ENCODE peak calls at places on chromosome 22, in five cellular contexts. M is HCT116, J is gastrocnemius medialis, S is A549, F is upper lobe of left lung. C is an unnamed sample.

GRCh38 chr22:20213833-20214708 is 54.0 kb downstream of the RTN4R start:
- ATAC-seq in M (no peak), J (no peak), S (no peak), F (no peak), C (no peak)

GRCh38 chr22:27407369-27407985 is 394.1 kb downstream of the MN1 start:
- ATAC-seq in M (no peak), J (no peak), S (no peak), F (no peak), C (no peak)

GRCh38 chr22:27875951-27876350 is 43.1 kb downstream of the PITPNB start:
- ATAC-seq in M (no peak), J (no peak), S (no peak), F (no peak), C (no peak)

GRCh38 chr22:47175151-47175760 is 412.8 kb downstream of the TBC1D22A start:
- ATAC-seq in M (no peak), J (no peak), S (no peak), F (peak; percentile 9), C (peak; percentile 34)

GRCh38 chr22:42848941-42849340 is 8.1 kb downstream of the ARFGAP3 start:
- ATAC-seq in M (no peak), J (peak; percentile 37), S (no peak), F (no peak), C (no peak)

GRCh38 chr22:40967120-40967760 is 16.1 kb downstream of the RBX1 start:
- ATAC-seq in M (no peak), J (no peak), S (no peak), F (peak; percentile 45), C (no peak)

GRCh38 chr22:41898645-41899044 is 16.2 kb downstream of the SHISA8 start:
- ATAC-seq in M (no peak), J (peak; percentile 48), S (no peak), F (no peak), C (no peak)

GRCh38 chr22:27755521-27756211 is 45.9 kb downstream of the MN1 start:
- ATAC-seq in M (no peak), J (no peak), S (no peak), F (no peak), C (no peak)

GRCh38 chr22:23098230-23098705 is 27.9 kb downstream of the GNAZ start:
- ATAC-seq in M (no peak), J (peak; percentile 18), S (no peak), F (no peak), C (peak; percentile 37)

GRCh38 chr22:49975543-49976389 is 15.2 kb downstream of the PIM3 start:
- ATAC-seq in M (no peak), J (no peak), S (no peak), F (peak; percentile 7), C (no peak)

GRCh38 chr22:22558972-22559603 is at the start of gene PRAME:
- ATAC-seq in M (peak; percentile 98), J (no peak), S (peak; percentile 98), F (peak; percentile 58), C (no peak)

GRCh38 chr22:23652286-23652685 is 20.2 kb upstream of the DRICH1 start:
- ATAC-seq in M (no peak), J (no peak), S (no peak), F (no peak), C (no peak)

GRCh38 chr22:30310881-30311771 is 15.6 kb downstream of the TBC1D10A start:
- ATAC-seq in M (peak; percentile 32), J (peak; percentile 75), S (peak; percentile 53), F (peak; percentile 71), C (peak; percentile 89)
- TF ChIP-seq POLR2A in M (no peak), J (no peak), S (no peak), F (no peak), C (no peak)

GRCh38 chr22:31083923-31084810 is 3.0 kb downstream of the SMTN start:
- ATAC-seq in M (peak; percentile 0), J (no peak), S (no peak), F (peak; percentile 0), C (no peak)
- H3K4me3 ChIP-seq in M (peak overlapping the region; percentile 80), J (peak overlapping the region; percentile 89), S (peak overlapping the region; percentile 58), F (peak overlapping the region; percentile 83), C (peak overlapping the region; percentile 76)

GRCh38 chr22:31083377-31083768 is 2.3 kb downstream of the SMTN start:
- ATAC-seq in M (no peak), J (no peak), S (no peak), F (no peak), C (no peak)
- TF ChIP-seq POLR2A in M (no peak), J (no peak), S (no peak), F (no peak), C (no peak)

GRCh38 chr22:37103151-37103550 is 6.4 kb downstream of the TMPRSS6 start:
- ATAC-seq in M (no peak), J (no peak), S (no peak), F (no peak), C (no peak)

GRCh38 chr22:37098976-37099577 is 10.4 kb downstream of the TMPRSS6 start:
- ATAC-seq in M (peak; percentile 76), J (no peak), S (peak; percentile 68), F (no peak), C (no peak)

GRCh38 chr22:37103696-37104452 is 5.6 kb downstream of the TMPRSS6 start:
- ATAC-seq in M (no peak), J (no peak), S (no peak), F (no peak), C (no peak)

GRCh38 chr22:37100589-37101127 is 8.9 kb downstream of the TMPRSS6 start:
- ATAC-seq in M (no peak), J (no peak), S (no peak), F (no peak), C (no peak)

DNA sequence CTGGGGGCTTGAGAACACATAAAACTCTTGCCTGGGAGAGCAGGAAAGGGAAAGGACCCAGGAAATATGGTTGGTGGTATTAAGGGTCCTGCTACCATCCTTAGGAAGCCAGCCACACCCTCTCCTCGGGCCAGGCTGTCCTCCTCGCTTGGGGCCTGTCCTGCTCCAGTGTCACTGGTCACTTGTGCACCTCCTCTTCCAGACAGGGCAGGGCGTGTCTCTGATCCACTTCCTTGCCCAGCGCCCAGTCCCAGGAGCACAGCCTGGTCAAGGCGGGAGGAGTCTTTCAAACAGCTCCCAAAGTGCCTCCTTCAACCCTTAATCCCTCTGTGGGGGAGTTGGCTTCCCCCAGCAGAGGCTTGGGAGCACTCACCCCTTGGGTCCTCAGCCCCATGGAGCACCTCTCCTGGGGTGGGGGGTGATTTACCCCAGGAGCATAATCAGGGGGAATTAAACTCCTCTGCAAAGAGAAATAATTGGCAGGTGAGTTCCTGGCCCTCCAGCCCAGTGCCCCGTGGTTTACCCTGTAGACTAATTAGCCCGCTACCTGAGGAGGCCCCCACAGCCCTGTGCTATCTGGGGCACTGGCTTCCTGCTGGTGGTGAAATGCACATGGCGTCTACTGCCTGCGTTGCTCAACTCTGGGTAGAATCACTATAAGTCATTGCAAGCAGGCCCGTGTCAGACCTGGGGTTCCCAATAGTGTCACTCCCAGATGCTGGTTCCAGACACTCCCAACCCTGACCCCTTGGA is 8.0 kb downstream of the TMPRSS6 start:
- ATAC-seq in M (no peak), J (no peak), S (no peak), F (no peak), C (no peak)
- H3K4me3 ChIP-seq in M (no peak overlapping the region), J (no peak overlapping the region), S (no peak overlapping the region), F (no peak overlapping the region), C (no peak overlapping the region)

C was measured in gastroesophageal sphincter.